ENCODE peak calls at places on chromosomes 12 and 14, in ten cellular contexts. I is transverse colon, H is psoas muscle, D is thoracic aorta, R is IMR-90, W is GM12878, G is heart left ventricle, O is A549, Y is cardiac fibroblast, J is astrocyte. X is an unnamed sample.

GRCh38 chr12:9064815-9065606 is 50.7 kb downstream of the A2M start:
- DNase-seq in I (peak), Y (peak), W (no peak), D (no peak), R (no peak), H (peak), G (peak), J (peak), O (peak), X (peak)

GRCh38 chr12:120496353-120497340 is 734 bp downstream of the DYNLL1 start:
- DNase-seq in D (peak), H (peak), G (peak), J (peak), O (peak), I (peak), R (peak), W (no peak), Y (peak), X (peak)

GRCh38 chr14:105182296-105183020 is 1.3 kb upstream of the NUDT14 start:
- DNase-seq in R (no peak), H (no peak), O (no peak), Y (no peak), W (no peak), I (no peak), D (no peak), J (no peak), G (no peak), X (no peak)

GRCh38 chr12:19893514-19893913 is 454.2 kb downstream of the AEBP2 start:
- DNase-seq in D (no peak), R (peak), O (peak), W (no peak), Y (peak), G (no peak), H (no peak), J (peak), I (no peak), X (no peak)

GRCh38 chr12:70733385-70733784 is 96.2 kb upstream of the PTPRB start:
- DNase-seq in G (no peak), H (no peak), R (peak), I (no peak), D (no peak), J (peak), Y (peak), W (peak), O (peak), X (no peak)

GRCh38 chr12:80154261-80154660 is 54.9 kb downstream of the OTOGL start:
- DNase-seq in G (no peak), R (peak), J (peak), W (no peak), O (no peak), Y (peak), D (no peak), H (no peak), I (no peak), X (no peak)

GRCh38 chr12:52873832-52874572 is 25.2 kb upstream of the KRT78 start:
- DNase-seq in G (peak), I (peak), D (peak), J (peak), O (peak), R (peak), Y (peak), W (no peak), H (peak), X (peak)

GRCh38 chr14:98262566-98262965 is 1009.4 kb downstream of the BCL11B start:
- DNase-seq in W (no peak), D (no peak), G (no peak), J (no peak), Y (no peak), O (no peak), I (no peak), H (no peak), R (no peak), X (no peak)

GRCh38 chr12:111410229-111411186 is 4.8 kb downstream of the SH2B3 start:
- DNase-seq in W (no peak), I (no peak), O (no peak), H (no peak), G (no peak), Y (peak), D (no peak), R (no peak), J (no peak), X (peak)

GRCh38 chr14:76772300-76773187 is 11.3 kb downstream of the VASH1 start:
- DNase-seq in O (no peak), J (peak), G (peak), H (peak), I (peak), D (peak), Y (peak), R (peak), W (no peak), X (peak)

GRCh38 chr14:101457936-101458535 is 103.3 kb upstream of the DIO3 start:
- DNase-seq in J (no peak), G (no peak), D (no peak), R (no peak), W (no peak), Y (no peak), I (no peak), H (no peak), O (no peak), X (no peak)

GRCh38 chr12:67943295-67943892 is 45.9 kb upstream of the IFNG-AS1 start:
- DNase-seq in O (peak), Y (peak), G (no peak), R (peak), I (peak), H (no peak), W (peak), D (peak), J (peak), X (no peak)

GRCh38 chr14:83473416-83473815 is 1939.8 kb upstream of the SEL1L start:
- DNase-seq in J (no peak), O (no peak), I (no peak), W (no peak), H (no peak), D (no peak), Y (peak), R (peak), G (no peak), X (no peak)

GRCh38 chr14:42965512-42965911 is 1358.8 kb downstream of the LRFN5 start:
- DNase-seq in H (no peak), G (no peak), R (no peak), W (no peak), O (no peak), Y (no peak), J (no peak), D (no peak), I (no peak), X (no peak)

GRCh38 chr14:62097072-62097471 is 334.9 kb downstream of the SNAPC1 start:
- DNase-seq in Y (peak), W (no peak), D (no peak), I (no peak), J (no peak), G (no peak), O (no peak), H (no peak), R (peak), X (no peak)

DNA sequence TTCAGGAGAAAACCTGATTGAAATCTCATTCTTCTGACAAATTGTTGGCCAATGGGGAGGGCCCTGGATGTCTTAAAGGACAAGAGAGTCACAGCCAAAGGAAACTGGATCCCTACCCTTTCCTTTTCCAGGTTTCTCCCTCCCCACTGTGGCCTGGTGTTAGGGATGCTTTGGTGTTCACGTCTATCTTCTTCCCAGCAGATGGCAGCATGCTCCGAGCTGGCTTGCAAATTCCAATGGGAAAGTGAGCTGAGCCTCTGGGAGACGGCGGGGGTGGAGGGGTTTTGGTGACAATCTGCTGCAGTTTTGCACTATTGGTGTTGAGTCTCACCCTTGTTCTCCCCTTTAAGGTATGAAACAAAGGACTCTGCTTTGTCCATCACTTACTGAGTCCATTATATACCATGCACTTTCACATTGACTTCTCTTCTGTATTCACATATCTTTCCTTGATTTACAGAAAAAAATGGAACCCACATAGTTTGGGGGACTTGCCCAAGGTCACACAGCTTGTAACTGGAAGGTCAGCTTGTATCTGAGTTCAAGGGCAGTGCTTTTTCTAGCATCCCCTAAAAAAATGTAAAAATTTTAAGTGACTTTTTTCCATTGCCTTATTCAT is 39.3 kb downstream of the CCDC177 start:
- DNase-seq in W (no peak), R (peak), H (peak), D (no peak), O (peak), G (no peak), J (peak), I (peak), Y (peak), X (no peak)
- TF ChIP-seq CTCF in W (peak), R (peak), H (peak), D (peak), O (peak), G (peak), J (peak), I (peak), Y (peak), X (peak)

GRCh38 chr14:20760950-20761349 is 7.3 kb upstream of the EDDM3B start:
- DNase-seq in H (no peak), G (no peak), R (no peak), D (no peak), Y (no peak), J (no peak), I (no peak), W (no peak), O (no peak), X (no peak)

GRCh38 chr14:20751963-20752562 is 6.4 kb downstream of the EDDM3A start:
- DNase-seq in D (no peak), O (no peak), J (no peak), Y (no peak), H (no peak), W (no peak), G (no peak), I (no peak), R (no peak), X (no peak)

GRCh38 chr14:20755037-20755436 is 9.3 kb downstream of the EDDM3A start:
- DNase-seq in H (no peak), D (no peak), Y (no peak), O (no peak), G (no peak), R (no peak), J (no peak), I (no peak), W (no peak), X (no peak)

GRCh38 chr14:20754308-20754707 is 8.6 kb downstream of the EDDM3A start:
- DNase-seq in Y (no peak), O (no peak), I (no peak), W (no peak), G (no peak), R (no peak), J (no peak), D (no peak), H (no peak), X (no peak)

GRCh38 chr14:20757963-20758362 is 10.2 kb upstream of the EDDM3B start:
- DNase-seq in H (no peak), I (peak), R (no peak), J (no peak), O (no peak), D (no peak), G (no peak), Y (no peak), W (no peak), X (no peak)
- TF ChIP-seq CTCF in H (peak), I (no peak), R (no peak), J (no peak), O (peak), D (no peak), G (peak), Y (no peak), W (peak), X (peak)

GRCh38 chr12:6867407-6868210 is at the start of gene TPI1:
- DNase-seq in O (peak), R (peak), D (peak), H (peak), G (peak), W (peak), I (peak), Y (peak), J (peak), X (peak)
- TF ChIP-seq CTCF in O (no peak), R (no peak), D (no peak), H (no peak), G (no peak), W (no peak), I (no peak), Y (no peak), J (no peak), X (no peak)

GRCh38 chr14:35534884-35535793 is 1.2 kb downstream of the INSM2 start:
- DNase-seq in R (peak), I (peak), H (peak), J (peak), D (no peak), Y (peak), O (peak), W (no peak), G (peak), X (peak)
- TF ChIP-seq CTCF in R (no peak), I (no peak), H (no peak), J (no peak), D (no peak), Y (no peak), O (no peak), W (no peak), G (no peak), X (no peak)

DNA sequence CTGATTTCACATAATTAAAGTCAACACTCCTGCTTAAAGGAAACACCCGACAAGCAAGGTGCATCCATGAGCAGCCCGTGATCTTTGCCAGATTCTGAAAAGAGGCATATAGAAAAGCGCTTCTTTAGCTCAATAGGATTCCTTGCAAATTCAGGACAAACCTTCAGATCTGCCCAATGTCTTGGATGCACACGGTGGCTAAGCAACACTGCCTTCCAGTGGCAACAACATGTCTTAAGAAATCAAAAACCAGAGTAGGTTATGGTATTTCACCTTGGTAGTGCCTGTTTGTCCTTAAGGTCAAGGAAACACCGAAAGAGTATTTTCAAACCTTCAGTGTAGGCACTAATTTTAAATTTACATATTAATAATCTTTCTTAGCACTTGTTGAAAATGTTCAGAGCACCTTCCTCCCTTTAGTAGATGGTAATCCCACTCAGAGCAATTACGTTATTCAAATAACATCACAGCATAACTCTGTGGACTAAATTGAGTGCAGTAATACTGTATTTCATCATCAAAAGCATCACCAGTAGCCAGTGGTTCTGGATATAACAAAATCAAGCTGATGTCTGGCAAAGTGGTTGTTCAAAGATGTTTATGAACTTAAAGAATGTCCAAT is 58.0 kb upstream of the CDKN3 start:
- DNase-seq in J (peak), R (peak), Y (peak), D (no peak), W (no peak), H (no peak), O (peak), G (no peak), I (no peak), X (no peak)
- TF ChIP-seq CTCF in J (peak), R (peak), Y (peak), D (peak), W (peak), H (no peak), O (peak), G (peak), I (no peak), X (no peak)

DNA sequence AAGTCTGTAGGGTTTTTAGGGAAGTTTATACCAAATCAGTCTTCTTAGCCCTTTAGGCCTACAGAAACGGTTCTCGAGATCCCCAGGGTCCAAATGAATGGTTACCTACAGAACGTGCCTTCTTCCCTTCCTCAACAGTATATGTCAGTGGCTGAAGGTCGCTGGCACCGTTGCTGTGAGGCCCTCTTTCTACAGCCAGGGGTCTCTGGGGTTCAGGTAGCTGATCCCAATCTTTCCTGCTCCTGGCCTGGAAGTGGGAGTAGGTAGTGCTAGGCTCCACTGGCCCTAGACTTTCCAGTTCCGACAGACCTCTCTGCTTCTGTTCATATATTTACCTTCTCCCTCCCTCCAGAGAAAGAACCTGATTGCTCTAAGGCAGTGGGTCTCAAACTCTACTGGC is 6.4 kb upstream of the EGLN3 start:
- DNase-seq in R (no peak), G (no peak), D (no peak), I (no peak), W (no peak), H (no peak), J (no peak), O (no peak), Y (no peak), X (no peak)
- TF ChIP-seq CTCF in R (no peak), G (no peak), D (no peak), I (no peak), W (no peak), H (no peak), J (no peak), O (no peak), Y (no peak), X (no peak)